ENCODE peak calls at places on chromosomes 16 and 17, in five cellular contexts. One of them, this sample, is unnamed.

GRCh38 chr17:36972905-36973304 is 24.2 kb downstream of the AATF start:
- DNase-seq in SK-N-SH: no peak
- DNase-seq in adrenal gland: no peak
- DNase-seq in psoas muscle: no peak
- DNase-seq in SJCRH30: no peak
- DNase-seq in this sample: no peak

GRCh38 chr16:14398014-14398717 is 231.9 kb downstream of the PARN start:
- DNase-seq in psoas muscle: no peak
- DNase-seq in adrenal gland: no peak
- DNase-seq in SJCRH30: no peak
- DNase-seq in SK-N-SH: no peak
- DNase-seq in this sample: no peak

GRCh38 chr16:22664561-22664997 is 149.4 kb upstream of the HS3ST2 start:
- DNase-seq in SJCRH30: no peak
- DNase-seq in adrenal gland: no peak
- DNase-seq in SK-N-SH: no peak
- DNase-seq in psoas muscle: no peak
- DNase-seq in this sample: no peak

GRCh38 chr16:17026600-17027242 is 444.0 kb downstream of the XYLT1 start:
- DNase-seq in psoas muscle: no peak
- DNase-seq in SK-N-SH: no peak
- DNase-seq in adrenal gland: no peak
- DNase-seq in SJCRH30: no peak
- DNase-seq in this sample: no peak

GRCh38 chr17:79388556-79389295 is 222.1 kb downstream of the RBFOX3 start:
- DNase-seq in adrenal gland: peak; percentile 68
- DNase-seq in SK-N-SH: peak; percentile 95
- DNase-seq in SJCRH30: peak; percentile 81
- DNase-seq in psoas muscle: peak; percentile 45
- DNase-seq in this sample: peak; percentile 50

GRCh38 chr17:66304304-66305174 is 2.1 kb downstream of the PRKCA start:
- DNase-seq in SK-N-SH: peak; percentile 63
- DNase-seq in adrenal gland: peak; percentile 31
- DNase-seq in SJCRH30: peak; percentile 46
- DNase-seq in psoas muscle: no peak
- DNase-seq in this sample: no peak

GRCh38 chr16:84907575-84907974 is 87.8 kb downstream of the CRISPLD2 start:
- DNase-seq in adrenal gland: peak; percentile 29
- DNase-seq in SK-N-SH: no peak
- DNase-seq in psoas muscle: peak; percentile 61
- DNase-seq in SJCRH30: no peak
- DNase-seq in this sample: no peak

GRCh38 chr17:3809135-3809534 is 8.1 kb upstream of the ITGAE start:
- DNase-seq in SK-N-SH: no peak
- DNase-seq in SJCRH30: no peak
- DNase-seq in psoas muscle: no peak
- DNase-seq in adrenal gland: no peak
- DNase-seq in this sample: no peak

GRCh38 chr17:47239663-47240374 is 13.8 kb upstream of the ITGB3 start:
- DNase-seq in adrenal gland: peak; percentile 95
- DNase-seq in psoas muscle: peak; percentile 79
- DNase-seq in SJCRH30: peak; percentile 92
- DNase-seq in SK-N-SH: peak; percentile 77
- DNase-seq in this sample: peak; percentile 73

GRCh38 chr16:50273888-50274770 is 7.8 kb downstream of the ADCY7 start:
- DNase-seq in SK-N-SH: no peak
- DNase-seq in adrenal gland: no peak
- DNase-seq in SJCRH30: no peak
- DNase-seq in psoas muscle: no peak
- DNase-seq in this sample: no peak

GRCh38 chr16:88384222-88385111 is 1.7 kb downstream of the ZNF469 start:
- DNase-seq in adrenal gland: no peak
- DNase-seq in SJCRH30: no peak
- DNase-seq in SK-N-SH: peak; percentile 60
- DNase-seq in psoas muscle: peak; percentile 7
- DNase-seq in this sample: no peak

GRCh38 chr16:4463522-4464163 is 10.8 kb downstream of the NMRAL1 start:
- DNase-seq in psoas muscle: no peak
- DNase-seq in adrenal gland: peak; percentile 41
- DNase-seq in SJCRH30: no peak
- DNase-seq in SK-N-SH: no peak
- DNase-seq in this sample: no peak

GRCh38 chr16:17414421-17414820 is 56.3 kb downstream of the XYLT1 start:
- DNase-seq in psoas muscle: no peak
- DNase-seq in adrenal gland: no peak
- DNase-seq in SK-N-SH: no peak
- DNase-seq in SJCRH30: no peak
- DNase-seq in this sample: no peak

GRCh38 chr16:35910409-35910808 is 2451.0 kb downstream of the TP53TG3F start:
- DNase-seq in SJCRH30: no peak
- DNase-seq in SK-N-SH: no peak
- DNase-seq in psoas muscle: no peak
- DNase-seq in adrenal gland: no peak
- DNase-seq in this sample: no peak

GRCh38 chr17:27475070-27475673 is 18.9 kb downstream of the KSR1 start:
- DNase-seq in SK-N-SH: no peak
- DNase-seq in SJCRH30: no peak
- DNase-seq in psoas muscle: no peak
- DNase-seq in adrenal gland: no peak
- DNase-seq in this sample: no peak

DNA sequence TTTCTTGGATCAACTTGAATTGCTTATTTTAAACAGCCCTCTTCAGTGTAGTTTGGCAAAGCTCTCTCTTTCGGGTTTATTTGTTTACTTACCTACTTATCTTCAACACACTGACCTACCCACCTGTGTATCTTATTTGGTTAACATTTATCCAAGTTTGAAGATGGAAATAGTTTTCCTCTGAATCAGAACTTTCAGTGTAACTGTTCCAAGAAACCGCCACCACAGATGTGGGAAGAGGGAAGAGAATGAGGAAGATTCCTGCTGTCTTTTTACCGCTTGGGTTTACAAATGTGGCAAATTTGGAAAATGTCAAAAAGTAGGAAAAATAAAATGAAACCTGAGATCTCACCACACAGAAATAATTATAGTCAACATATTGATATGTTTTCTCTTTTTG is 115.8 kb downstream of the MSI2 start:
- DNase-seq in adrenal gland: no peak
- DNase-seq in SJCRH30: no peak
- DNase-seq in psoas muscle: no peak
- DNase-seq in SK-N-SH: no peak
- DNase-seq in this sample: no peak
- H3K4me1 ChIP-seq in adrenal gland: peaks cover 12% of the 10 kb centered on the region
- H3K4me1 ChIP-seq in SJCRH30: peaks cover 11% of the 10 kb centered on the region
- H3K4me1 ChIP-seq in psoas muscle: peaks cover 50% of the 10 kb centered on the region
- H3K4me1 ChIP-seq in SK-N-SH: no peaks in the 10 kb centered on the region
- H3K4me1 ChIP-seq in this sample: peaks cover 50% of the 10 kb centered on the region

GRCh38 chr16:79592150-79592549 is 8.4 kb downstream of the MAF start:
- DNase-seq in SK-N-SH: no peak
- DNase-seq in adrenal gland: no peak
- DNase-seq in SJCRH30: no peak
- DNase-seq in psoas muscle: no peak
- DNase-seq in this sample: no peak

GRCh38 chr16:79593074-79593531 is 7.4 kb downstream of the MAF start:
- DNase-seq in SK-N-SH: no peak
- DNase-seq in psoas muscle: peak; percentile 22
- DNase-seq in SJCRH30: no peak
- DNase-seq in adrenal gland: no peak
- DNase-seq in this sample: no peak

GRCh38 chr16:79595261-79595660 is 5.3 kb downstream of the MAF start:
- DNase-seq in SJCRH30: no peak
- DNase-seq in psoas muscle: no peak
- DNase-seq in SK-N-SH: no peak
- DNase-seq in adrenal gland: no peak
- DNase-seq in this sample: no peak

GRCh38 chr16:79595916-79596450 is 4.6 kb downstream of the MAF start:
- DNase-seq in SK-N-SH: no peak
- DNase-seq in psoas muscle: no peak
- DNase-seq in SJCRH30: no peak
- DNase-seq in adrenal gland: no peak
- DNase-seq in this sample: no peak

GRCh38 chr16:79593754-79594153 is 6.8 kb downstream of the MAF start:
- DNase-seq in adrenal gland: no peak
- DNase-seq in psoas muscle: no peak
- DNase-seq in SK-N-SH: no peak
- DNase-seq in SJCRH30: no peak
- DNase-seq in this sample: no peak
- H3K4me3 ChIP-seq in adrenal gland: no peak overlapping the region
- H3K4me3 ChIP-seq in psoas muscle: peak overlapping the region; percentile 84
- H3K4me3 ChIP-seq in SK-N-SH: no peak overlapping the region
- H3K4me3 ChIP-seq in SJCRH30: no peak overlapping the region
- H3K4me3 ChIP-seq in this sample: peak overlapping the region; percentile 79

DNA sequence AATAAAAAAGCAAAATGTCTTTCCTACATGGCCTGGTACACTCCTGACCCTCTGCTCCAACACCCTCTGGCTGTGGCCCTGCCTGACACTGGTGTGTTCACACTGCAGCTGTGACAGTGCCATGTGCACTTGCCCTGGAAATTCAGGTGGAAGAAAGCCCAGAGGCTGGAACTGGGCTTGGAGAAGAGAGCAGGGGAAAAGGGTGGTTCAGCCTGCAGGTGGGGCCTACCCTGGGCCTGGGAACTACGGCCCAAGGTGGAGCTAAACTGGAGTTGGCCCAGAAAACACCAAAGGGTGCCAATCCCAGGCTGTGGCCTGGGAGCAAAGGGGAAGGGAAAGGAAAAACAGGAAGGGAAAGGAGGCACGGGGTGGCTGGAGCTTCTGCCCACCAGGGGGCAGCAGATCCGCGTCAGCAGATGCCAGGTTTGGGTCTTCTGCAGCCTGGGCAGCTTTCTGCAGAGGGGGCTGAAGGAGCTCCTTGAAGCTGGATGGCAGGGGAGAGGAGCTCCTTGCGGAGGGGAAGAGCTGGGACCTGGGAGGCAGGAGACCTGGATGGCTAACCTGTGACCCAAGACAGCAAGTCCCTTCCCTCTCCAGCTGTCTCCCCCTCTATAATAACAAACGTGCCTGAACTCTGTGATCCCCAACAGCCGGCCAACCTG is 15.4 kb upstream of the CTCF start:
- DNase-seq in psoas muscle: peak; percentile 78
- DNase-seq in adrenal gland: peak; percentile 65
- DNase-seq in SK-N-SH: peak; percentile 91
- DNase-seq in SJCRH30: peak; percentile 48
- DNase-seq in this sample: peak; percentile 78
- H3K4me1 ChIP-seq in psoas muscle: peaks cover 44% of the 10 kb centered on the region
- H3K4me1 ChIP-seq in adrenal gland: no peaks in the 10 kb centered on the region
- H3K4me1 ChIP-seq in SK-N-SH: no peaks in the 10 kb centered on the region
- H3K4me1 ChIP-seq in SJCRH30: no peaks in the 10 kb centered on the region
- H3K4me1 ChIP-seq in this sample: peaks cover 75% of the 10 kb centered on the region

GRCh38 chr16:53212899-53213235 is 158.1 kb downstream of the CHD9 start:
- DNase-seq in adrenal gland: peak; percentile 16
- DNase-seq in SK-N-SH: no peak
- DNase-seq in SJCRH30: no peak
- DNase-seq in psoas muscle: no peak
- DNase-seq in this sample: no peak
- H3K4me3 ChIP-seq in adrenal gland: no peak overlapping the region
- H3K4me3 ChIP-seq in SK-N-SH: no peak overlapping the region
- H3K4me3 ChIP-seq in SJCRH30: no peak overlapping the region
- H3K4me3 ChIP-seq in psoas muscle: no peak overlapping the region
- H3K4me3 ChIP-seq in this sample: peak overlapping the region; percentile 66

DNA sequence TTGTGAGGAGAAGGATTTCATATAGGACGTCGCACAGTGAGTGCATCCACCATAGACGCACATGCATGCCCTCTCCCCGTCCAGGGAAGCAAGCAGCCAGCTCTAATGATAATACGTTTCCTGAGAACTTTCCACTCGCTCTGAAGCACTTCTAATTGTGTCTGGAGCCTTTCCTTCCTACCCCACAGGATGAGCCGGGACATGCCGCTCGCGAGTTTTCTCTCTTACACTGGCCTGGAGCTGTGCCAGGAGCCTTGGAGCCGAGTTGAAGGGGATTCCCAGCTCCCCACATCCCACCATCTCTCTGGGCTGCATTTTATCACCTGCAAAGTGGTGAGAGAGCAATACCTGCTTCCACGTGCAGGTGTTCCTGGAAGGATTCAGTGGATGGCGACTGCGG is 368.1 kb downstream of the C16orf95 start:
- DNase-seq in SJCRH30: no peak
- DNase-seq in psoas muscle: no peak
- DNase-seq in adrenal gland: no peak
- DNase-seq in SK-N-SH: no peak
- DNase-seq in this sample: no peak
- H3K4me1 ChIP-seq in SJCRH30: peaks cover 52% of the 10 kb centered on the region
- H3K4me1 ChIP-seq in psoas muscle: no peaks in the 10 kb centered on the region
- H3K4me1 ChIP-seq in adrenal gland: no peaks in the 10 kb centered on the region
- H3K4me1 ChIP-seq in SK-N-SH: peaks cover 30% of the 10 kb centered on the region
- H3K4me1 ChIP-seq in this sample: peaks cover 7% of the 10 kb centered on the region